ENCODE peak calls at places on chromosomes 4 and X, in five cellular contexts. One of them, this sample, is unnamed.

GRCh38 chrX:47191806-47192401 is 1.7 kb upstream of the UBA1 start:
- DNase-seq in immature natural killer cell: no peak
- DNase-seq in endothelial cell: no peak
- DNase-seq in sciatic nerve: no peak
- DNase-seq in hypothalamus: no peak
- DNase-seq in this sample: no peak

GRCh38 chr4:85733798-85734197 is 258.8 kb downstream of the ARHGAP24 start:
- DNase-seq in sciatic nerve: no peak
- DNase-seq in immature natural killer cell: no peak
- DNase-seq in endothelial cell: no peak
- DNase-seq in hypothalamus: no peak
- DNase-seq in this sample: no peak

GRCh38 chr4:152100378-152101201 is 339.8 kb upstream of the GATB start:
- DNase-seq in hypothalamus: peak
- DNase-seq in sciatic nerve: no peak
- DNase-seq in immature natural killer cell: peak
- DNase-seq in endothelial cell: no peak
- DNase-seq in this sample: no peak

GRCh38 chr4:105631818-105632400 is 76.6 kb downstream of the INTS12 start:
- DNase-seq in sciatic nerve: no peak
- DNase-seq in endothelial cell: no peak
- DNase-seq in hypothalamus: no peak
- DNase-seq in immature natural killer cell: no peak
- DNase-seq in this sample: no peak

GRCh38 chr4:7956306-7957112 is 16.8 kb upstream of the AFAP1 start:
- DNase-seq in endothelial cell: no peak
- DNase-seq in immature natural killer cell: no peak
- DNase-seq in sciatic nerve: no peak
- DNase-seq in hypothalamus: peak
- DNase-seq in this sample: peak

GRCh38 chrX:153740631-153741222 is 16.1 kb downstream of the ABCD1 start:
- DNase-seq in immature natural killer cell: no peak
- DNase-seq in sciatic nerve: no peak
- DNase-seq in endothelial cell: no peak
- DNase-seq in hypothalamus: no peak
- DNase-seq in this sample: no peak

GRCh38 chrX:71870337-71871098 is 40.1 kb upstream of the NHSL2 start:
- DNase-seq in endothelial cell: peak
- DNase-seq in immature natural killer cell: no peak
- DNase-seq in hypothalamus: no peak
- DNase-seq in sciatic nerve: no peak
- DNase-seq in this sample: no peak

GRCh38 chrX:150200820-150201287 is 162.3 kb upstream of the MAMLD1 start:
- DNase-seq in hypothalamus: peak
- DNase-seq in endothelial cell: no peak
- DNase-seq in immature natural killer cell: no peak
- DNase-seq in sciatic nerve: no peak
- DNase-seq in this sample: peak

GRCh38 chrX:28920554-28920953 is 333.3 kb downstream of the IL1RAPL1 start:
- DNase-seq in immature natural killer cell: no peak
- DNase-seq in endothelial cell: no peak
- DNase-seq in sciatic nerve: no peak
- DNase-seq in hypothalamus: no peak
- DNase-seq in this sample: no peak

GRCh38 chrX:148960060-148960459 is 459.6 kb downstream of the AFF2 start:
- DNase-seq in immature natural killer cell: no peak
- DNase-seq in sciatic nerve: no peak
- DNase-seq in hypothalamus: no peak
- DNase-seq in endothelial cell: no peak
- DNase-seq in this sample: no peak

GRCh38 chrX:44872319-44872816 is 620 bp upstream of the KDM6A start:
- DNase-seq in immature natural killer cell: no peak
- DNase-seq in endothelial cell: peak
- DNase-seq in sciatic nerve: peak
- DNase-seq in hypothalamus: peak
- DNase-seq in this sample: no peak

GRCh38 chr4:45471335-45471734 is 652.5 kb downstream of the GABRG1 start:
- DNase-seq in immature natural killer cell: no peak
- DNase-seq in hypothalamus: no peak
- DNase-seq in endothelial cell: no peak
- DNase-seq in sciatic nerve: no peak
- DNase-seq in this sample: no peak

GRCh38 chr4:88724406-88724805 is 26.8 kb upstream of the NAP1L5 start:
- DNase-seq in immature natural killer cell: no peak
- DNase-seq in hypothalamus: no peak
- DNase-seq in endothelial cell: no peak
- DNase-seq in sciatic nerve: no peak
- DNase-seq in this sample: no peak

GRCh38 chr4:65665951-65666523 is 4.3 kb downstream of the EPHA5 start:
- DNase-seq in sciatic nerve: no peak
- DNase-seq in hypothalamus: no peak
- DNase-seq in endothelial cell: no peak
- DNase-seq in immature natural killer cell: no peak
- DNase-seq in this sample: no peak

GRCh38 chrX:70998402-70999027 is 67.6 kb upstream of the SLC7A3 start:
- DNase-seq in hypothalamus: no peak
- DNase-seq in sciatic nerve: no peak
- DNase-seq in endothelial cell: peak
- DNase-seq in immature natural killer cell: peak
- DNase-seq in this sample: no peak

GRCh38 chrX:68842781-68843581 is 14.2 kb downstream of the EFNB1 start:
- DNase-seq in endothelial cell: no peak
- DNase-seq in hypothalamus: no peak
- DNase-seq in sciatic nerve: no peak
- DNase-seq in immature natural killer cell: no peak
- DNase-seq in this sample: no peak

GRCh38 chr4:7447236-7447635 is 12.5 kb upstream of the PSAPL1 start:
- DNase-seq in immature natural killer cell: no peak
- DNase-seq in sciatic nerve: no peak
- DNase-seq in hypothalamus: no peak
- DNase-seq in endothelial cell: no peak
- DNase-seq in this sample: no peak

GRCh38 chr4:122005064-122005755 is 53.4 kb upstream of the TRPC3 start:
- DNase-seq in endothelial cell: no peak
- DNase-seq in sciatic nerve: no peak
- DNase-seq in immature natural killer cell: no peak
- DNase-seq in hypothalamus: no peak
- DNase-seq in this sample: no peak

GRCh38 chr4:10105421-10105820 is 11.2 kb downstream of the WDR1 start:
- DNase-seq in endothelial cell: no peak
- DNase-seq in hypothalamus: no peak
- DNase-seq in immature natural killer cell: no peak
- DNase-seq in sciatic nerve: no peak
- DNase-seq in this sample: no peak

GRCh38 chr4:178738026-178738425 is 1295.8 kb upstream of the AGA start:
- DNase-seq in endothelial cell: no peak
- DNase-seq in sciatic nerve: no peak
- DNase-seq in immature natural killer cell: no peak
- DNase-seq in hypothalamus: no peak
- DNase-seq in this sample: no peak

GRCh38 chr4:11355224-11355623 is 73.5 kb downstream of the HS3ST1 start:
- DNase-seq in sciatic nerve: no peak
- DNase-seq in endothelial cell: no peak
- DNase-seq in immature natural killer cell: no peak
- DNase-seq in hypothalamus: no peak
- DNase-seq in this sample: no peak

GRCh38 chr4:152808670-152809069 is 28.9 kb downstream of the ARFIP1 start:
- DNase-seq in hypothalamus: no peak
- DNase-seq in immature natural killer cell: no peak
- DNase-seq in sciatic nerve: no peak
- DNase-seq in endothelial cell: no peak
- DNase-seq in this sample: no peak

GRCh38 chrX:55342533-55343501 is 78.1 kb upstream of the PAGE3 start:
- DNase-seq in immature natural killer cell: peak
- DNase-seq in endothelial cell: no peak
- DNase-seq in sciatic nerve: no peak
- DNase-seq in hypothalamus: no peak
- DNase-seq in this sample: peak